ENCODE peak calls at places on chromosome 1, in nine cellular contexts. X is G401, N is anterior cingulate cortex, W is activated T-cell treated with anti-CD3 and anti-CD28 coated beads for 24 hours, Y is amniotic stem cell, R is suprapubic skin, P is NCI-H774, S is aorta, F is cerebellar cortex. B is an unnamed sample.

GRCh38 chr1:16122916-16123315 is 33.0 kb downstream of the EPHA2 start:
- DNase-seq in N (no peak), S (peak; percentile 77), R (no peak), W (peak; percentile 23), Y (no peak), X (no peak), F (no peak), P (no peak), B (no peak)

GRCh38 chr1:54610048-54610447 is 13.3 kb downstream of the FAM151A start:
- DNase-seq in N (no peak), F (no peak), R (peak; percentile 37), Y (no peak), W (no peak), P (no peak), S (no peak), X (no peak), B (no peak)

GRCh38 chr1:198672124-198672523 is 33.3 kb downstream of the PTPRC start:
- DNase-seq in F (no peak), X (no peak), N (no peak), Y (no peak), R (no peak), P (no peak), S (no peak), W (no peak), B (no peak)

GRCh38 chr1:2912424-2912823 is 108.8 kb upstream of the ACTRT2 start:
- DNase-seq in P (no peak), S (no peak), Y (no peak), N (no peak), R (no peak), W (no peak), X (no peak), F (no peak), B (no peak)

GRCh38 chr1:28449904-28450303 is 55.9 kb upstream of the RCC1 start:
- DNase-seq in N (no peak), X (no peak), Y (peak; percentile 17), S (no peak), P (no peak), W (peak; percentile 13), R (no peak), F (no peak), B (no peak)

GRCh38 chr1:237011432-237011831 is 7.2 kb upstream of the MT1HL1 start:
- DNase-seq in N (no peak), F (no peak), R (no peak), P (no peak), W (no peak), S (no peak), X (no peak), Y (no peak), B (no peak)

GRCh38 chr1:201020647-201021332 is 2.7 kb downstream of the KIF21B start:
- DNase-seq in F (peak; percentile 37), R (no peak), P (no peak), W (no peak), N (peak; percentile 49), Y (no peak), X (peak; percentile 38), S (no peak), B (no peak)

GRCh38 chr1:90402893-90403849 is 313.9 kb downstream of the BARHL2 start:
- DNase-seq in S (no peak), P (peak; percentile 74), F (peak; percentile 41), N (no peak), Y (peak; percentile 68), W (no peak), R (no peak), X (peak; percentile 46), B (no peak)

GRCh38 chr1:96513136-96513535 is 208.4 kb upstream of the PTBP2 start:
- DNase-seq in Y (no peak), P (no peak), X (no peak), R (no peak), N (no peak), S (no peak), W (no peak), F (no peak), B (no peak)

GRCh38 chr1:204128964-204129896 is 22.6 kb downstream of the ETNK2 start:
- DNase-seq in Y (peak; percentile 44), X (peak; percentile 69), S (peak; percentile 91), F (peak; percentile 67), P (peak; percentile 68), N (peak; percentile 30), R (peak; percentile 83), W (peak; percentile 33), B (peak; percentile 82)

GRCh38 chr1:34787461-34788420 is 5.1 kb upstream of the GJA4 start:
- DNase-seq in R (peak; percentile 39), P (peak; percentile 11), S (no peak), W (no peak), F (peak; percentile 14), Y (no peak), N (no peak), X (no peak), B (no peak)

GRCh38 chr1:183444243-183444642 is 26.1 kb upstream of the NMNAT2 start:
- DNase-seq in R (no peak), S (no peak), P (no peak), X (peak; percentile 27), W (no peak), F (peak; percentile 16), N (no peak), Y (no peak), B (no peak)

GRCh38 chr1:27603320-27603961 is 503 bp downstream of the AHDC1 start:
- DNase-seq in X (no peak), F (peak; percentile 67), P (no peak), W (no peak), Y (no peak), S (peak; percentile 88), R (peak; percentile 83), N (peak; percentile 62), B (peak; percentile 54)

GRCh38 chr1:24351918-24352637 is 32.9 kb downstream of the GRHL3 start:
- DNase-seq in S (no peak), R (no peak), W (peak; percentile 39), N (no peak), Y (no peak), P (no peak), F (no peak), X (peak; percentile 19), B (no peak)

GRCh38 chr1:172790245-172790644 is 131.3 kb downstream of the FASLG start:
- DNase-seq in R (no peak), W (no peak), P (no peak), N (no peak), Y (no peak), F (no peak), S (no peak), X (no peak), B (no peak)

GRCh38 chr1:234696986-234697385 is 87.0 kb upstream of the IRF2BP2 start:
- DNase-seq in X (no peak), F (no peak), R (no peak), Y (no peak), S (no peak), W (no peak), N (no peak), P (no peak), B (no peak)

GRCh38 chr1:8122160-8122476 is 96.0 kb upstream of the ERRFI1 start:
- DNase-seq in S (peak; percentile 81), P (no peak), F (no peak), X (no peak), R (no peak), W (no peak), N (no peak), Y (no peak), B (no peak)

GRCh38 chr1:41381691-41382530 is 20.7 kb downstream of the FOXO6 start:
- DNase-seq in F (no peak), S (peak; percentile 89), R (no peak), N (no peak), X (no peak), Y (no peak), W (no peak), P (peak; percentile 79), B (no peak)

GRCh38 chr1:64073705-64074104 is 129.7 kb upstream of the UBE2U start:
- DNase-seq in X (peak; percentile 34), Y (no peak), F (peak; percentile 14), R (no peak), P (no peak), S (no peak), W (no peak), N (peak; percentile 7), B (no peak)

GRCh38 chr1:200530551-200531261 is 89.8 kb downstream of the KIF14 start:
- DNase-seq in F (no peak), W (no peak), S (no peak), Y (no peak), X (no peak), R (no peak), P (no peak), N (no peak), B (no peak)

GRCh38 chr1:245003246-245003645 is 138.9 kb upstream of the HNRNPU start:
- DNase-seq in Y (no peak), P (no peak), F (no peak), R (no peak), W (no peak), N (no peak), S (no peak), X (no peak), B (no peak)

GRCh38 chr1:15994590-15995351 is 9.3 kb upstream of the SRARP start:
- DNase-seq in R (peak; percentile 71), P (no peak), W (no peak), X (no peak), S (peak; percentile 89), N (peak; percentile 26), Y (peak; percentile 30), F (peak; percentile 31), B (peak; percentile 77)

B was measured in head of caudate nucleus.